ENCODE peak calls at places on chromosomes 5 and 9, in four cellular contexts. S, D, A and C are unnamed samples.

GRCh38 chr5:159864885-159865622 is 51.2 kb upstream of the ADRA1B start:
- DNase-seq in S (no peak), D (no peak), A (no peak), C (peak; percentile 47)

GRCh38 chr5:169980418-169981053 is at the start of gene INSYN2B:
- DNase-seq in S (peak; percentile 88), D (peak; percentile 84), A (peak; percentile 2), C (peak; percentile 70)

GRCh38 chr5:8057764-8058163 is 188.8 kb downstream of the MTRR start:
- DNase-seq in S (no peak), D (no peak), A (no peak), C (no peak)

GRCh38 chr5:127660048-127660733 is 11.3 kb downstream of the CTXN3 start:
- DNase-seq in S (no peak), D (no peak), A (no peak), C (no peak)

GRCh38 chr5:158802941-158803341 is 296.8 kb downstream of the EBF1 start:
- DNase-seq in S (no peak), D (no peak), A (no peak), C (no peak)

GRCh38 chr5:558326-558725 is 34.1 kb upstream of the SLC9A3 start:
- DNase-seq in S (no peak), D (no peak), A (no peak), C (no peak)

GRCh38 chr9:20835364-20836286 is 151.6 kb downstream of the FOCAD start:
- DNase-seq in S (peak; percentile 50), D (no peak), A (no peak), C (peak; percentile 46)

GRCh38 chr5:164672931-164673694 is 1167.7 kb downstream of the MAT2B start:
- DNase-seq in S (peak; percentile 27), D (no peak), A (no peak), C (no peak)

GRCh38 chr9:74527718-74528117 is 30.6 kb downstream of the RORB start:
- DNase-seq in S (no peak), D (no peak), A (no peak), C (no peak)

GRCh38 chr5:65819215-65819904 is 97.4 kb downstream of the NLN start:
- DNase-seq in S (no peak), D (no peak), A (no peak), C (no peak)

DNA sequence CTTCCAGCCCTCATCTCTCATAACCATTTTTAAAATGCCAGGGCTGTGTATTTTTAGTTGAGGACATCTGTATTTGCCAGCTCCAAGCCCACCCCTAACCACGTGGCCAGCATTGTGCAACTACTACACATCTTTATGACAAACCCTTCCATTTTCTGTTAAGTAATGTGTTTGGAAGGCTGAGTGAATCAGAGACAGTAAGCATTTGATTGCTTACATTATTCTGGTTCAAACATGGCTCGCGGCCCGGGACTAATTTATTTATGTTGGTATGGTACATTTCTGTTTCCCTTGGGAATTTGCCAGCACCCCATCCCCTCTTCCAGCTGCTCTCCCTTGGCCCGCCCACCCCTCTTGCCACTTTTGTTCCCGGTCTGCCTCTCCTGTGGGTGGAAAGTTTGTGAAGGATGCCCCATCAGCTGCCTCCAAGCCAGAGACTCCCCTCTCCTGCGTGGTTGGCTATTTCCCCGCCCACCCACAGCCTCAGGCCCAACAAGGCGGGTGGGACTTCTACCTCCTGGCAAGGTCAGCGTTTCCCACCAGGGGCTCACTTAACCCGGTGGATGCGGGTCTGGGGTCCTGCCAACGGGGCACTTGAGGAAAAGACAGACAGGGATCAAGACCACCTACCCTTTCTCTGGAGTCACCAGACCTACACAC is 162.3 kb downstream of the HSD17B3 start:
- DNase-seq in S (peak; percentile 61), D (peak; percentile 72), A (no peak), C (no peak)
- H3K4me3 ChIP-seq in S (no peak overlapping the region), D (no peak overlapping the region), A (no peak overlapping the region), C (no peak overlapping the region)

DNA sequence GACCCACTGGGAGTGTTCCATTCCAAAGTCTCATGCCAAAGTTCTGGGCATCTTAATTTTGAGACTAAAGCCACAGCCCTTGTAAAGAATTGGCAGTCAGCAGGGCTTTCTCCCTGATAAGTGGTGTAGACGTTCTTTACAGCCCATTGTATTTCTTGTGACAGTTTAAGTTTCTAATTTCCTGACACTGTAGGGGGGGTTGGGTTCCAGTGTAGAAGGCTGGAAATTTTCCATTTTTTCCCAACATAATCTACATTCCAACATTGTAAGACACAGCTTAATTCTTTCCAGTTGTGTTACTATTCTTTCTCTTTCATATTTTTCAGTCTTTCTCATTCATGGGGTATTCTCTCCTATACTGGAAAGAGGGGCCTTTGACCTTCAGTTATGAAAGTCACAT is 121.1 kb downstream of the FBXL7 start:
- DNase-seq in S (no peak), D (no peak), A (no peak), C (no peak)
- H3K4me3 ChIP-seq in S (no peak overlapping the region), D (no peak overlapping the region), A (no peak overlapping the region), C (no peak overlapping the region)

GRCh38 chr9:126148994-126149393 is 177.6 kb upstream of the MVB12B start:
- DNase-seq in S (no peak), D (peak; percentile 32), A (no peak), C (no peak)

GRCh38 chr9:126147620-126148522 is 178.8 kb upstream of the MVB12B start:
- DNase-seq in S (no peak), D (peak; percentile 47), A (no peak), C (no peak)

GRCh38 chr9:126149661-126150060 is 177.0 kb upstream of the MVB12B start:
- DNase-seq in S (no peak), D (peak; percentile 43), A (no peak), C (no peak)

GRCh38 chr9:126147186-126147585 is 179.4 kb upstream of the MVB12B start:
- DNase-seq in S (no peak), D (no peak), A (no peak), C (no peak)

DNA sequence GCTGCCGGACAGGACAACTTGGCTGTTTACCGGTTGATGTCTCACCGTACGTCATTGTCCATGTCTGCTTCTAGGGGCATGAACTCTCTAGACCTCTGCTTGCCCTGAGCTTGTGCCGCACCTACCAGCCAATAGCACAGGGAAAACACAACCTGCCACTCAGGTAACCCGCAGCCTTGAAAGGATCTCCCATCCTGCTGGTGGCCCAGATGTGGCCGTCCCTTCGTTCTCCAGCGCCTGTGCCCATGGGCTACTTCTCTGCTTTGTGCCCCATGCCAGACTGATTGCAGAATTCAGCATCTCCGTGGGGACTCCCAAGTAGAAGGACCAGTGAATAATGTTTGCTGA is 178.1 kb upstream of the MVB12B start:
- DNase-seq in S (no peak), D (peak; percentile 9), A (no peak), C (no peak)
- H3K4me3 ChIP-seq in S (no peak overlapping the region), D (no peak overlapping the region), A (no peak overlapping the region), C (no peak overlapping the region)

GRCh38 chr5:33146916-33147315 is 293.8 kb upstream of the TARS1 start:
- DNase-seq in S (peak; percentile 88), D (no peak), A (no peak), C (no peak)
- H3K4me3 ChIP-seq in S (no peak overlapping the region), D (no peak overlapping the region), A (no peak overlapping the region), C (no peak overlapping the region)

GRCh38 chr9:16552252-16552651 is 318.2 kb downstream of the BNC2 start:
- DNase-seq in S (no peak), D (no peak), A (no peak), C (no peak)
- H3K4me3 ChIP-seq in S (no peak overlapping the region), D (no peak overlapping the region), A (no peak overlapping the region), C (no peak overlapping the region)